ENCODE peak calls at places on chromosomes 1 and 21, in four cellular contexts. K is NCI-H1092, N is astrocyte of the spinal cord, M is NCI-H1436. L is an unnamed sample.

GRCh38 chr1:186178426-186179043 is 196.5 kb downstream of the TPR start:
- DNase-seq in K (no peak), N (no peak), M (no peak), L (no peak)

GRCh38 chr1:225454733-225455132 is 26.9 kb upstream of the LBR start:
- DNase-seq in M (no peak), K (no peak), N (peak; percentile 81), L (peak; percentile 74)

GRCh38 chr1:89757532-89757931 is 63.3 kb upstream of the LRRC8D start:
- DNase-seq in K (no peak), M (no peak), N (no peak), L (peak; percentile 49)

GRCh38 chr1:41863683-41864082 is 55.0 kb downstream of the HIVEP3 start:
- DNase-seq in N (no peak), M (no peak), K (no peak), L (no peak)

GRCh38 chr1:55127827-55128343 is 87.3 kb downstream of the USP24 start:
- DNase-seq in K (no peak), M (no peak), N (peak; percentile 36), L (peak; percentile 30)

GRCh38 chr1:38038836-38039235 is 7.8 kb downstream of the POU3F1 start:
- DNase-seq in K (no peak), M (no peak), N (peak; percentile 43), L (no peak)

GRCh38 chr1:208475951-208476824 is 232.0 kb upstream of the PLXNA2 start:
- DNase-seq in N (peak; percentile 15), K (no peak), M (no peak), L (peak; percentile 26)

GRCh38 chr1:56120021-56120420 is 459.3 kb downstream of the PLPP3 start:
- DNase-seq in M (no peak), K (no peak), N (peak; percentile 46), L (peak; percentile 61)

GRCh38 chr1:228930479-228930957 is 195.2 kb downstream of the RHOU start:
- DNase-seq in M (no peak), N (no peak), K (no peak), L (peak; percentile 34)

GRCh38 chr1:154944422-154945159 is 8.1 kb upstream of the PMVK start:
- DNase-seq in K (no peak), M (no peak), N (no peak), L (no peak)

GRCh38 chr21:32940079-32941014 is 85.4 kb upstream of the OLIG2 start:
- DNase-seq in K (peak; percentile 17), N (peak; percentile 35), M (peak; percentile 39), L (peak; percentile 65)

GRCh38 chr1:111179968-111180533 is 20.4 kb downstream of the DENND2D start:
- DNase-seq in K (no peak), N (no peak), M (no peak), L (no peak)

GRCh38 chr1:244020086-244020485 is 31.0 kb upstream of the ZBTB18 start:
- DNase-seq in M (no peak), K (no peak), N (no peak), L (no peak)

GRCh38 chr1:191851799-191852595 is 306.3 kb upstream of the RGS18 start:
- DNase-seq in N (peak; percentile 54), K (no peak), M (no peak), L (peak; percentile 41)

GRCh38 chr1:199007423-199007822 is 368.6 kb downstream of the PTPRC start:
- DNase-seq in N (no peak), K (no peak), M (no peak), L (peak; percentile 50)

GRCh38 chr1:2529776-2530500 is at the start of gene HES5:
- DNase-seq in M (peak; percentile 25), N (no peak), K (no peak), L (no peak)

GRCh38 chr1:92980732-92981647 is 19.7 kb upstream of the DIPK1A start:
- DNase-seq in N (no peak), K (no peak), M (no peak), L (no peak)

GRCh38 chr1:25683731-25684130 is 67.1 kb downstream of the MAN1C1 start:
- DNase-seq in N (no peak), K (no peak), M (no peak), L (peak; percentile 75)

GRCh38 chr1:174258148-174258550 is 98.8 kb downstream of the RABGAP1L start:
- DNase-seq in M (peak; percentile 18), K (peak; percentile 45), N (peak; percentile 49), L (peak; percentile 71)

GRCh38 chr1:193042766-193043691 is 16.1 kb downstream of the UCHL5 start:
- DNase-seq in N (no peak), M (no peak), K (no peak), L (no peak)

GRCh38 chr1:184567648-184568047 is 180.8 kb downstream of the C1orf21 start:
- DNase-seq in M (no peak), K (no peak), N (peak; percentile 45), L (peak; percentile 82)

GRCh38 chr1:114024049-114024448 is 44.8 kb downstream of the OLFML3 start:
- DNase-seq in N (peak; percentile 86), K (no peak), M (no peak), L (peak; percentile 96)

GRCh38 chr1:39969048-39969447 is 14.1 kb downstream of the MFSD2A start:
- DNase-seq in K (no peak), M (no peak), N (no peak), L (no peak)

GRCh38 chr1:182446033-182446669 is 3.8 kb upstream of the RGSL1 start:
- DNase-seq in K (peak; percentile 50), M (peak; percentile 72), N (peak; percentile 39), L (peak; percentile 71)

GRCh38 chr1:4176841-4177240 is 276.8 kb upstream of the C1orf174 start:
- DNase-seq in K (no peak), N (no peak), M (peak; percentile 8), L (no peak)

GRCh38 chr21:28215214-28215954 is 777.3 kb downstream of the LTN1 start:
- DNase-seq in N (no peak), M (no peak), K (no peak), L (peak; percentile 76)

GRCh38 chr1:94988356-94988755 is 61.4 kb upstream of the CNN3 start:
- DNase-seq in N (no peak), M (no peak), K (no peak), L (peak; percentile 68)

GRCh38 chr1:109931189-109931672 is 20.6 kb downstream of the CSF1 start:
- DNase-seq in N (peak; percentile 89), K (no peak), M (no peak), L (peak; percentile 87)

GRCh38 chr1:115300087-115300856 is 37.8 kb downstream of the NGF start:
- DNase-seq in N (no peak), M (no peak), K (no peak), L (peak; percentile 60)

GRCh38 chr1:204093421-204093717 is 20.5 kb downstream of the SOX13 start:
- DNase-seq in K (peak; percentile 35), M (peak; percentile 42), N (no peak), L (no peak)

GRCh38 chr1:107058245-107059032 is 2.0 kb downstream of the PRMT6 start:
- DNase-seq in K (no peak), N (no peak), M (no peak), L (no peak)

GRCh38 chr1:154609398-154610380 is 1.7 kb upstream of the ADAR start:
- DNase-seq in N (no peak), K (no peak), M (peak; percentile 64), L (no peak)

GRCh38 chr1:85992756-85993155 is 163.8 kb downstream of the COL24A1 start:
- DNase-seq in K (no peak), M (no peak), N (peak; percentile 70), L (peak; percentile 65)

GRCh38 chr1:50196081-50196480 is 87.4 kb downstream of the ELAVL4 start:
- DNase-seq in M (no peak), K (no peak), N (no peak), L (no peak)

GRCh38 chr1:88079036-88079435 is 605.0 kb upstream of the PKN2 start:
- DNase-seq in K (no peak), N (peak; percentile 3), M (no peak), L (peak; percentile 7)

L was measured in choroid plexus epithelial cell.